ENCODE peak calls at places on chromosomes 3 and 15, in six cellular contexts. One of them, this sample, is unnamed. For H3K4me1, the result is how much of the 10 kb centered on the place peaks cover.

GRCh38 chr3:10371167-10371566 is 50.3 kb upstream of the SEC13 start:
- DNase-seq in H1: no peak
- DNase-seq in body of pancreas: no peak
- DNase-seq in uterus: no peak
- DNase-seq in RWPE2: no peak
- DNase-seq in endodermal cell: no peak
- DNase-seq in this sample: no peak

GRCh38 chr3:10015476-10015904 is 10.7 kb upstream of the FANCD2 start:
- DNase-seq in body of pancreas: peak
- DNase-seq in RWPE2: no peak
- DNase-seq in endodermal cell: no peak
- DNase-seq in uterus: peak
- DNase-seq in H1: no peak
- DNase-seq in this sample: peak

GRCh38 chr3:125478321-125478720 is 41.7 kb downstream of the SNX4 start:
- DNase-seq in endodermal cell: no peak
- DNase-seq in H1: no peak
- DNase-seq in body of pancreas: no peak
- DNase-seq in uterus: no peak
- DNase-seq in RWPE2: no peak
- DNase-seq in this sample: no peak

GRCh38 chr3:133437391-133438093 is 37.7 kb downstream of the BFSP2 start:
- DNase-seq in body of pancreas: peak
- DNase-seq in uterus: no peak
- DNase-seq in endodermal cell: no peak
- DNase-seq in RWPE2: no peak
- DNase-seq in H1: no peak
- DNase-seq in this sample: no peak

GRCh38 chr3:161423911-161424522 is 52.7 kb upstream of the SPTSSB start:
- DNase-seq in uterus: no peak
- DNase-seq in H1: no peak
- DNase-seq in RWPE2: no peak
- DNase-seq in endodermal cell: no peak
- DNase-seq in body of pancreas: no peak
- DNase-seq in this sample: no peak

GRCh38 chr3:132268956-132269355 is 48.3 kb upstream of the ACP3 start:
- DNase-seq in body of pancreas: no peak
- DNase-seq in uterus: no peak
- DNase-seq in H1: peak
- DNase-seq in RWPE2: no peak
- DNase-seq in endodermal cell: peak
- DNase-seq in this sample: no peak

GRCh38 chr15:46091860-46092450 is 457.1 kb downstream of the SQOR start:
- DNase-seq in endodermal cell: peak
- DNase-seq in body of pancreas: peak
- DNase-seq in RWPE2: no peak
- DNase-seq in uterus: no peak
- DNase-seq in H1: peak
- DNase-seq in this sample: no peak

GRCh38 chr15:66291816-66292215 is 1.6 kb upstream of the DIS3L start:
- DNase-seq in body of pancreas: no peak
- DNase-seq in RWPE2: no peak
- DNase-seq in uterus: no peak
- DNase-seq in endodermal cell: no peak
- DNase-seq in H1: no peak
- DNase-seq in this sample: no peak

GRCh38 chr15:38555686-38556334 is 8.8 kb downstream of the RASGRP1 start:
- DNase-seq in body of pancreas: no peak
- DNase-seq in RWPE2: no peak
- DNase-seq in endodermal cell: no peak
- DNase-seq in uterus: no peak
- DNase-seq in H1: no peak
- DNase-seq in this sample: no peak

GRCh38 chr3:56787784-56788256 is 13.9 kb downstream of the ARHGEF3 start:
- DNase-seq in endodermal cell: no peak
- DNase-seq in body of pancreas: peak
- DNase-seq in RWPE2: no peak
- DNase-seq in uterus: no peak
- DNase-seq in H1: no peak
- DNase-seq in this sample: no peak

GRCh38 chr15:85950101-85950500 is 129.6 kb upstream of the AGBL1 start:
- DNase-seq in RWPE2: no peak
- DNase-seq in uterus: no peak
- DNase-seq in endodermal cell: no peak
- DNase-seq in H1: no peak
- DNase-seq in body of pancreas: no peak
- DNase-seq in this sample: no peak

GRCh38 chr3:174308761-174309160 is 550.4 kb upstream of the NAALADL2 start:
- DNase-seq in endodermal cell: no peak
- DNase-seq in uterus: no peak
- DNase-seq in H1: no peak
- DNase-seq in RWPE2: no peak
- DNase-seq in body of pancreas: no peak
- DNase-seq in this sample: no peak

GRCh38 chr3:124700880-124701684 is 29.2 kb upstream of the UMPS start:
- DNase-seq in H1: no peak
- DNase-seq in body of pancreas: no peak
- DNase-seq in endodermal cell: peak
- DNase-seq in RWPE2: no peak
- DNase-seq in uterus: no peak
- DNase-seq in this sample: no peak

GRCh38 chr15:54099010-54099409 is 120.8 kb downstream of the UNC13C start:
- DNase-seq in H1: no peak
- DNase-seq in uterus: no peak
- DNase-seq in body of pancreas: no peak
- DNase-seq in endodermal cell: no peak
- DNase-seq in RWPE2: no peak
- DNase-seq in this sample: no peak

GRCh38 chr15:82197734-82198594 is 64.6 kb downstream of the EFL1 start:
- DNase-seq in body of pancreas: peak
- DNase-seq in RWPE2: no peak
- DNase-seq in H1: peak
- DNase-seq in endodermal cell: peak
- DNase-seq in uterus: peak
- DNase-seq in this sample: peak

GRCh38 chr3:35224571-35225280 is 414.6 kb upstream of the ARPP21 start:
- DNase-seq in RWPE2: no peak
- DNase-seq in body of pancreas: no peak
- DNase-seq in H1: no peak
- DNase-seq in uterus: no peak
- DNase-seq in endodermal cell: no peak
- DNase-seq in this sample: no peak

GRCh38 chr15:25892126-25892525 is 29.0 kb upstream of the ATP10A start:
- DNase-seq in endodermal cell: no peak
- DNase-seq in H1: no peak
- DNase-seq in uterus: no peak
- DNase-seq in body of pancreas: no peak
- DNase-seq in RWPE2: no peak
- DNase-seq in this sample: no peak

GRCh38 chr3:176995946-176996345 is 201.3 kb downstream of the TBL1XR1 start:
- DNase-seq in H1: no peak
- DNase-seq in body of pancreas: no peak
- DNase-seq in RWPE2: no peak
- DNase-seq in endodermal cell: no peak
- DNase-seq in uterus: no peak
- DNase-seq in this sample: no peak

GRCh38 chr3:150825192-150825915 is 62.4 kb upstream of the SIAH2 start:
- DNase-seq in H1: no peak
- DNase-seq in endodermal cell: no peak
- DNase-seq in uterus: no peak
- DNase-seq in body of pancreas: no peak
- DNase-seq in RWPE2: no peak
- DNase-seq in this sample: no peak

GRCh38 chr3:29644956-29645661 is 364.2 kb downstream of the RBMS3 start:
- DNase-seq in H1: no peak
- DNase-seq in uterus: no peak
- DNase-seq in RWPE2: no peak
- DNase-seq in body of pancreas: no peak
- DNase-seq in endodermal cell: no peak
- DNase-seq in this sample: no peak

GRCh38 chr3:96266395-96267187 is 547.8 kb upstream of the EPHA6 start:
- DNase-seq in uterus: no peak
- DNase-seq in endodermal cell: no peak
- DNase-seq in H1: no peak
- DNase-seq in RWPE2: no peak
- DNase-seq in body of pancreas: peak
- DNase-seq in this sample: no peak

GRCh38 chr3:105527949-105528348 is 161.2 kb downstream of the ALCAM start:
- DNase-seq in endodermal cell: no peak
- DNase-seq in body of pancreas: no peak
- DNase-seq in RWPE2: peak
- DNase-seq in uterus: no peak
- DNase-seq in H1: no peak
- DNase-seq in this sample: no peak

GRCh38 chr3:49669352-49669751 is 4.8 kb upstream of the APEH start:
- DNase-seq in RWPE2: no peak
- DNase-seq in body of pancreas: no peak
- DNase-seq in endodermal cell: no peak
- DNase-seq in H1: no peak
- DNase-seq in uterus: no peak
- DNase-seq in this sample: no peak

GRCh38 chr3:74314696-74315095 is 299.8 kb downstream of the CNTN3 start:
- DNase-seq in RWPE2: no peak
- DNase-seq in H1: no peak
- DNase-seq in endodermal cell: no peak
- DNase-seq in uterus: no peak
- DNase-seq in body of pancreas: no peak
- DNase-seq in this sample: no peak

GRCh38 chr3:154992655-154993054 is 87.5 kb upstream of the MME start:
- DNase-seq in H1: no peak
- DNase-seq in endodermal cell: no peak
- DNase-seq in uterus: no peak
- DNase-seq in body of pancreas: no peak
- DNase-seq in RWPE2: no peak
- DNase-seq in this sample: no peak

GRCh38 chr3:151609491-151609890 is 124.2 kb upstream of the AADACL2 start:
- DNase-seq in uterus: no peak
- DNase-seq in RWPE2: no peak
- DNase-seq in body of pancreas: no peak
- DNase-seq in H1: no peak
- DNase-seq in endodermal cell: no peak
- DNase-seq in this sample: no peak

DNA sequence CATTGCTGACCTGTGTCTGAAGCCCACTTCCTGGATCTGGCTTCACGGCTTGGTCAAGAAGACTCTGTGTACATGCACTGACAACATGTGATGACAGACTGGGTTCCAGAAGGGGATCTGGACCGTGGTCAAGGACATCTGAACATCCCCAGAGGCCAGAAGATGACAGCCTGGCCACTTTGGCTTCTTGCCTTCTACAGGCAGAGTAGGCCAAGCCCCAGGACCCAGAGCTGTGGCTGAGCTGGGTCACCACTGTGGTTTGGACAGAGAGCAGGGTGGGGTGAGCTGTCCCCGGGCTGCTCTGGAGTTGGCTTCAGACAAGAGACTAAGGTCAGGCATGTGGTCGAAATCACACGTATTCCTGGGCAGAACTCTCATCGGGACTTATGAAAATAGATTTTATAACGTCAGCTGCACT is 114.0 kb upstream of the FRMD4B start:
- DNase-seq in uterus: no peak
- DNase-seq in H1: no peak
- DNase-seq in endodermal cell: no peak
- DNase-seq in RWPE2: no peak
- DNase-seq in body of pancreas: peak
- DNase-seq in this sample: peak
- H3K27ac ChIP-seq in uterus: no peak
- H3K27ac ChIP-seq in H1: no peak
- H3K27ac ChIP-seq in endodermal cell: no peak
- H3K27ac ChIP-seq in RWPE2: no peak
- H3K27ac ChIP-seq in body of pancreas: no peak
- H3K27ac ChIP-seq in this sample: peak

DNA sequence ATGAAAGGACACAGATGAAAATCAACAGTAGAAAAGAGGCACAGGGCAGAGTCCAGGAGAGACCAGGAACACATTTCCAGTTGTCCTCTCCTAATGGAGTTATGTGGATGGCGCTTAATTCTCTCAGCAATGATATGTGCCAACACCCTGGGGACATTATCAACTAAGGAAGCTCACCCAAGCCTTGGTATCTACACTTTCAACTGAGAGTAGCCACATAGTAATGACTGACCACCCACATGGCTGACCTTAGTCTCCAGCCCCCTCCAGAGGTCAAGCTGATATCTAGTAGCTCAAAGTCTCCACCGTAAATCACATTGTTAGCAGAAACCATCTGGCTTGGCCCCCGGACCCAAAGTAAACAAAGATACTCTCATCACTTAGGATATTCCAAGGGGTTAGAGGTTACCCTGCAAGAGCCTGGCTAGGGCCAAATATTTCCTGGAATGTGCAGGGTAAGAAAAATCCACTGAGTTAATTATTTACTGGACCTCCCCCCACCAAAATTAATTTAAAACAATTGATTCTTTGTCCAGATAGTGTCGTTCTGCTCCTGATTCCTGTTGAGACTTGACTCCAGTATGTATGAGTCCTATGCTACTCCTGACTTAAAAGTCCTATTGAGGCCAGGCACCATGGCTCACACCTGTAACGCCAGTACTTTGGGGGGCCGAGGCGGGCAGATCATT is 24.8 kb downstream of the GABRR3 start:
- DNase-seq in endodermal cell: peak
- DNase-seq in H1: no peak
- DNase-seq in RWPE2: no peak
- DNase-seq in uterus: no peak
- DNase-seq in body of pancreas: no peak
- DNase-seq in this sample: no peak
- TF ChIP-seq CTCF in endodermal cell: peak
- TF ChIP-seq CTCF in H1: peak
- TF ChIP-seq CTCF in RWPE2: no peak
- TF ChIP-seq CTCF in uterus: no peak
- TF ChIP-seq CTCF in body of pancreas: no peak
- TF ChIP-seq CTCF in this sample: no peak

GRCh38 chr3:11574981-11575669 is 68.6 kb downstream of the VGLL4 start:
- DNase-seq in body of pancreas: no peak
- DNase-seq in H1: no peak
- DNase-seq in endodermal cell: no peak
- DNase-seq in RWPE2: no peak
- DNase-seq in uterus: no peak
- DNase-seq in this sample: no peak
- H3K4me1 ChIP-seq in body of pancreas: under half
- H3K4me1 ChIP-seq in H1: under half
- H3K4me1 ChIP-seq in endodermal cell: under half
- H3K4me1 ChIP-seq in RWPE2: under half
- H3K4me1 ChIP-seq in uterus: under half
- H3K4me1 ChIP-seq in this sample: under half

DNA sequence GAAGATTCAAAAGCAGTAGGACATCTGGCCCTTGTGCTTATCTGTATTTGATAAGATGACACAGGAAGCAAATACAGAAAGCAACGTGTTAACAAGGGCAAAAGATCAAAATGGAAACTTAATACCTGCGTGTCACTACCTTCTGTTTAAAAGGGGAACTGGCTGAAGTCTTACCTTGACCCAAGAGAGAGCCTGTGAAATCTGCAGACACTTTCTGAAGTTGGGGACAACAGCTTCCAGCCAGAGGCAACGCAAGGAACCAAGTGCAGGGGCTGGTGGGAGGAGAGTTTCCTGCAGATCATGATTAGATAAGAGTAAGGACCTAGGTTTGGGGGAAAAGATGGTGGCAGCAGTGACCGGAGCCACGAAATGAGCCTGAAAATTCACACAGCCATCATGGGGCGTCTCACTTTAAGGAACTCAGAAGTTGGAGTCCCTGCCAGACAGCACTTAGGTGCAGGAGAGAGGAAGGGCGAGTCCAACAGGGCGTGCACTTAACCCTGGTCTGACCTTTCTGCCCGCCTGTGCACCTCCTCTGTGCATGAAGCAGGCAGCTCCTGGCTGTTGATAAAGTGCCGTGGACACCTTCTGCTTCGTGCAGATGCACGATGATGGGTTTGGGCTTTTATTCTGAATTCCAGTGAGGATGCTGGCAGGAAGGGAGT is 153.5 kb upstream of the BHLHE40 start:
- DNase-seq in endodermal cell: peak
- DNase-seq in body of pancreas: peak
- DNase-seq in RWPE2: no peak
- DNase-seq in H1: no peak
- DNase-seq in uterus: no peak
- DNase-seq in this sample: peak
- H3K27ac ChIP-seq in endodermal cell: no peak
- H3K27ac ChIP-seq in body of pancreas: peak
- H3K27ac ChIP-seq in RWPE2: peak
- H3K27ac ChIP-seq in H1: no peak
- H3K27ac ChIP-seq in uterus: peak
- H3K27ac ChIP-seq in this sample: peak